ENCODE peak calls at places on chromosomes 6 and 20, in four cellular contexts. One of them, this sample, is unnamed.

GRCh38 chr6:166341915-166342292 is 441 bp downstream of the SFT2D1 start:
- DNase-seq in T-helper 2 cell: no peak
- DNase-seq in activated T-cell treated with anti-CD3 and anti-CD28 coated beads for 1 hour: no peak
- DNase-seq in activated naive CD4-positive, alpha-beta T cell treated with anti-CD3 and anti-CD28 coated beads, Interleukin-2, amount 50 U/mL, for 72 hours: no peak
- DNase-seq in this sample: no peak

GRCh38 chr6:104227502-104227901 is 632.2 kb downstream of the HACE1 start:
- DNase-seq in T-helper 2 cell: no peak
- DNase-seq in activated T-cell treated with anti-CD3 and anti-CD28 coated beads for 1 hour: no peak
- DNase-seq in activated naive CD4-positive, alpha-beta T cell treated with anti-CD3 and anti-CD28 coated beads, Interleukin-2, amount 50 U/mL, for 72 hours: no peak
- DNase-seq in this sample: no peak

GRCh38 chr6:131206463-131207251 is 71.4 kb downstream of the AKAP7 start:
- DNase-seq in T-helper 2 cell: no peak
- DNase-seq in activated T-cell treated with anti-CD3 and anti-CD28 coated beads for 1 hour: no peak
- DNase-seq in activated naive CD4-positive, alpha-beta T cell treated with anti-CD3 and anti-CD28 coated beads, Interleukin-2, amount 50 U/mL, for 72 hours: no peak
- DNase-seq in this sample: no peak

GRCh38 chr20:25288291-25289181 is 40.7 kb downstream of the PYGB start:
- DNase-seq in T-helper 2 cell: no peak
- DNase-seq in activated T-cell treated with anti-CD3 and anti-CD28 coated beads for 1 hour: no peak
- DNase-seq in activated naive CD4-positive, alpha-beta T cell treated with anti-CD3 and anti-CD28 coated beads, Interleukin-2, amount 50 U/mL, for 72 hours: no peak
- DNase-seq in this sample: no peak

GRCh38 chr20:47355489-47356219 is 845 bp downstream of the ZMYND8 start:
- DNase-seq in T-helper 2 cell: no peak
- DNase-seq in activated T-cell treated with anti-CD3 and anti-CD28 coated beads for 1 hour: no peak
- DNase-seq in activated naive CD4-positive, alpha-beta T cell treated with anti-CD3 and anti-CD28 coated beads, Interleukin-2, amount 50 U/mL, for 72 hours: no peak
- DNase-seq in this sample: no peak

GRCh38 chr6:117617766-117618035 is 15.4 kb upstream of the GOPC start:
- DNase-seq in T-helper 2 cell: no peak
- DNase-seq in activated T-cell treated with anti-CD3 and anti-CD28 coated beads for 1 hour: no peak
- DNase-seq in activated naive CD4-positive, alpha-beta T cell treated with anti-CD3 and anti-CD28 coated beads, Interleukin-2, amount 50 U/mL, for 72 hours: no peak
- DNase-seq in this sample: no peak

GRCh38 chr20:3407426-3408250 is at the start of gene DNAAF9:
- DNase-seq in T-helper 2 cell: peak
- DNase-seq in activated T-cell treated with anti-CD3 and anti-CD28 coated beads for 1 hour: peak
- DNase-seq in activated naive CD4-positive, alpha-beta T cell treated with anti-CD3 and anti-CD28 coated beads, Interleukin-2, amount 50 U/mL, for 72 hours: peak
- DNase-seq in this sample: peak

GRCh38 chr6:157800420-157801237 is 22.4 kb upstream of the SNX9 start:
- DNase-seq in T-helper 2 cell: no peak
- DNase-seq in activated T-cell treated with anti-CD3 and anti-CD28 coated beads for 1 hour: no peak
- DNase-seq in activated naive CD4-positive, alpha-beta T cell treated with anti-CD3 and anti-CD28 coated beads, Interleukin-2, amount 50 U/mL, for 72 hours: no peak
- DNase-seq in this sample: no peak

GRCh38 chr20:46350201-46350985 is 42.1 kb upstream of the CDH22 start:
- DNase-seq in T-helper 2 cell: no peak
- DNase-seq in activated T-cell treated with anti-CD3 and anti-CD28 coated beads for 1 hour: no peak
- DNase-seq in activated naive CD4-positive, alpha-beta T cell treated with anti-CD3 and anti-CD28 coated beads, Interleukin-2, amount 50 U/mL, for 72 hours: no peak
- DNase-seq in this sample: no peak

GRCh38 chr6:3407840-3408239 is 49.0 kb downstream of the SLC22A23 start:
- DNase-seq in T-helper 2 cell: no peak
- DNase-seq in activated T-cell treated with anti-CD3 and anti-CD28 coated beads for 1 hour: no peak
- DNase-seq in activated naive CD4-positive, alpha-beta T cell treated with anti-CD3 and anti-CD28 coated beads, Interleukin-2, amount 50 U/mL, for 72 hours: no peak
- DNase-seq in this sample: no peak

GRCh38 chr6:117547688-117548621 is 54.4 kb downstream of the GOPC start:
- DNase-seq in T-helper 2 cell: peak
- DNase-seq in activated T-cell treated with anti-CD3 and anti-CD28 coated beads for 1 hour: peak
- DNase-seq in activated naive CD4-positive, alpha-beta T cell treated with anti-CD3 and anti-CD28 coated beads, Interleukin-2, amount 50 U/mL, for 72 hours: peak
- DNase-seq in this sample: peak

GRCh38 chr20:37734228-37734980 is 40.6 kb downstream of the CTNNBL1 start:
- DNase-seq in T-helper 2 cell: no peak
- DNase-seq in activated T-cell treated with anti-CD3 and anti-CD28 coated beads for 1 hour: no peak
- DNase-seq in activated naive CD4-positive, alpha-beta T cell treated with anti-CD3 and anti-CD28 coated beads, Interleukin-2, amount 50 U/mL, for 72 hours: no peak
- DNase-seq in this sample: no peak

GRCh38 chr6:169843991-169844390 is 92.6 kb downstream of the ERMARD start:
- DNase-seq in T-helper 2 cell: no peak
- DNase-seq in activated T-cell treated with anti-CD3 and anti-CD28 coated beads for 1 hour: no peak
- DNase-seq in activated naive CD4-positive, alpha-beta T cell treated with anti-CD3 and anti-CD28 coated beads, Interleukin-2, amount 50 U/mL, for 72 hours: no peak
- DNase-seq in this sample: no peak

GRCh38 chr6:25945175-25945574 is 14.7 kb upstream of the SLC17A2 start:
- DNase-seq in T-helper 2 cell: no peak
- DNase-seq in activated T-cell treated with anti-CD3 and anti-CD28 coated beads for 1 hour: no peak
- DNase-seq in activated naive CD4-positive, alpha-beta T cell treated with anti-CD3 and anti-CD28 coated beads, Interleukin-2, amount 50 U/mL, for 72 hours: no peak
- DNase-seq in this sample: no peak

GRCh38 chr6:34056301-34056700 is 89.6 kb downstream of the GRM4 start:
- DNase-seq in T-helper 2 cell: no peak
- DNase-seq in activated T-cell treated with anti-CD3 and anti-CD28 coated beads for 1 hour: no peak
- DNase-seq in activated naive CD4-positive, alpha-beta T cell treated with anti-CD3 and anti-CD28 coated beads, Interleukin-2, amount 50 U/mL, for 72 hours: no peak
- DNase-seq in this sample: no peak

GRCh38 chr6:16654703-16655102 is 106.6 kb downstream of the ATXN1 start:
- DNase-seq in T-helper 2 cell: peak
- DNase-seq in activated T-cell treated with anti-CD3 and anti-CD28 coated beads for 1 hour: no peak
- DNase-seq in activated naive CD4-positive, alpha-beta T cell treated with anti-CD3 and anti-CD28 coated beads, Interleukin-2, amount 50 U/mL, for 72 hours: no peak
- DNase-seq in this sample: no peak